ENCODE peak calls at places on chromosomes 7 and 10, in nine cellular contexts. P is skeletal muscle cell, G is psoas muscle, B is fibroblast of the conjunctiva, Q is ELR, S is adrenal gland, W is hypothalamus, O is C1 segment of cervical spinal cord, A is body of pancreas. U is an unnamed sample.

GRCh38 chr7:114825423-114825951 is 96.4 kb upstream of the MDFIC start:
- DNase-seq in O (no peak), S (no peak), W (no peak), B (no peak), G (no peak), P (no peak), Q (no peak), A (no peak), U (no peak)

GRCh38 chr10:110628161-110628560 is 16.0 kb upstream of the RBM20 start:
- DNase-seq in P (no peak), G (no peak), A (no peak), Q (no peak), S (no peak), O (no peak), B (no peak), W (no peak), U (no peak)

GRCh38 chr10:61992683-61993629 is 91.5 kb downstream of the ARID5B start:
- DNase-seq in G (no peak), S (peak), Q (peak), B (peak), O (no peak), W (no peak), P (peak), A (no peak), U (no peak)

GRCh38 chr7:33824911-33825459 is 80.4 kb upstream of the BMPER start:
- DNase-seq in G (no peak), W (no peak), O (no peak), P (no peak), S (no peak), B (no peak), Q (no peak), A (no peak), U (no peak)

GRCh38 chr7:157932498-157933218 is 595.9 kb downstream of the DNAJB6 start:
- DNase-seq in W (no peak), O (no peak), Q (peak), P (no peak), A (no peak), B (no peak), G (no peak), S (no peak), U (no peak)

GRCh38 chr10:104260775-104261115 is 6.1 kb downstream of the GSTO1 start:
- DNase-seq in G (no peak), O (no peak), P (peak), Q (peak), S (no peak), W (no peak), B (no peak), A (no peak), U (no peak)

GRCh38 chr10:50574932-50575331 is 48.8 kb downstream of the SGMS1 start:
- DNase-seq in G (no peak), O (no peak), S (no peak), W (no peak), P (no peak), B (no peak), A (no peak), Q (no peak), U (no peak)

GRCh38 chr10:87734987-87735827 is 75.5 kb downstream of the PAPSS2 start:
- DNase-seq in O (no peak), A (peak), G (no peak), S (peak), B (peak), P (no peak), Q (peak), W (no peak), U (no peak)

GRCh38 chr10:22503315-22504090 is 158.2 kb downstream of the SPAG6 start:
- DNase-seq in Q (peak), B (no peak), S (peak), G (no peak), O (no peak), P (no peak), A (no peak), W (no peak), U (no peak)

GRCh38 chr10:34743804-34744203 is 71.3 kb downstream of the PARD3 start:
- DNase-seq in O (no peak), P (no peak), Q (no peak), A (no peak), B (no peak), S (no peak), W (no peak), G (peak), U (no peak)

GRCh38 chr10:90644165-90644564 is 213.7 kb downstream of the HTR7 start:
- DNase-seq in A (no peak), Q (peak), P (no peak), S (no peak), O (no peak), B (no peak), W (no peak), G (no peak), U (no peak)

GRCh38 chr7:91880016-91880412 is 488 bp downstream of the MTERF1 start:
- DNase-seq in B (no peak), W (no peak), P (no peak), O (no peak), A (no peak), S (no peak), Q (peak), G (no peak), U (no peak)

GRCh38 chr10:124296121-124296812 is 122.5 kb downstream of the OAT start:
- DNase-seq in Q (no peak), A (no peak), P (no peak), O (no peak), G (no peak), B (peak), S (no peak), W (no peak), U (no peak)

GRCh38 chr10:131499566-131499965 is 188.0 kb upstream of the TCERG1L start:
- DNase-seq in W (no peak), O (no peak), Q (no peak), B (no peak), S (no peak), P (no peak), A (no peak), G (no peak), U (no peak)